ENCODE peak calls at places on chromosomes 5 and 9, in ten cellular contexts. One of them, this sample, is unnamed.

GRCh38 chr5:150759334-150759583 is 442 bp upstream of the DCTN4 start:
- DNase-seq in GM12892: no peak
- DNase-seq in heart right ventricle: no peak
- DNase-seq in HTR-8/SVneo: no peak
- DNase-seq in stimulated activated CD4-positive, alpha-beta T cell treated with anti-CD3 and anti-CD28 coated beads, Interleukin-15, amount 100 ng/mL, for 48 hours: no peak
- DNase-seq in Calu3: no peak
- DNase-seq in hippocampal formation: no peak
- DNase-seq in A549: no peak
- DNase-seq in CD14-positive monocyte: no peak
- DNase-seq in T-helper 2 cell: no peak
- DNase-seq in this sample: no peak

GRCh38 chr5:76813982-76814562 is 4.8 kb upstream of the F2RL1 start:
- DNase-seq in GM12892: no peak
- DNase-seq in heart right ventricle: no peak
- DNase-seq in HTR-8/SVneo: peak
- DNase-seq in stimulated activated CD4-positive, alpha-beta T cell treated with anti-CD3 and anti-CD28 coated beads, Interleukin-15, amount 100 ng/mL, for 48 hours: no peak
- DNase-seq in Calu3: no peak
- DNase-seq in hippocampal formation: no peak
- DNase-seq in A549: peak
- DNase-seq in CD14-positive monocyte: no peak
- DNase-seq in T-helper 2 cell: no peak
- DNase-seq in this sample: no peak

GRCh38 chr9:123401879-123402513 is 46.0 kb downstream of the CRB2 start:
- DNase-seq in GM12892: no peak
- DNase-seq in heart right ventricle: peak
- DNase-seq in HTR-8/SVneo: peak
- DNase-seq in stimulated activated CD4-positive, alpha-beta T cell treated with anti-CD3 and anti-CD28 coated beads, Interleukin-15, amount 100 ng/mL, for 48 hours: no peak
- DNase-seq in Calu3: peak
- DNase-seq in hippocampal formation: no peak
- DNase-seq in A549: peak
- DNase-seq in CD14-positive monocyte: no peak
- DNase-seq in T-helper 2 cell: no peak
- DNase-seq in this sample: peak

GRCh38 chr5:139021346-139021745 is 146.2 kb upstream of the LRRTM2 start:
- DNase-seq in GM12892: no peak
- DNase-seq in heart right ventricle: no peak
- DNase-seq in HTR-8/SVneo: no peak
- DNase-seq in stimulated activated CD4-positive, alpha-beta T cell treated with anti-CD3 and anti-CD28 coated beads, Interleukin-15, amount 100 ng/mL, for 48 hours: no peak
- DNase-seq in Calu3: no peak
- DNase-seq in hippocampal formation: no peak
- DNase-seq in A549: no peak
- DNase-seq in CD14-positive monocyte: no peak
- DNase-seq in T-helper 2 cell: no peak
- DNase-seq in this sample: no peak

GRCh38 chr9:138022121-138022741 is 144.6 kb downstream of the CACNA1B start:
- DNase-seq in GM12892: no peak
- DNase-seq in heart right ventricle: no peak
- DNase-seq in HTR-8/SVneo: peak
- DNase-seq in stimulated activated CD4-positive, alpha-beta T cell treated with anti-CD3 and anti-CD28 coated beads, Interleukin-15, amount 100 ng/mL, for 48 hours: peak
- DNase-seq in Calu3: peak
- DNase-seq in hippocampal formation: no peak
- DNase-seq in A549: peak
- DNase-seq in CD14-positive monocyte: peak
- DNase-seq in T-helper 2 cell: no peak
- DNase-seq in this sample: peak

GRCh38 chr5:156783092-156783491 is 67.0 kb upstream of the PPP1R2B start:
- DNase-seq in GM12892: no peak
- DNase-seq in heart right ventricle: no peak
- DNase-seq in HTR-8/SVneo: no peak
- DNase-seq in stimulated activated CD4-positive, alpha-beta T cell treated with anti-CD3 and anti-CD28 coated beads, Interleukin-15, amount 100 ng/mL, for 48 hours: no peak
- DNase-seq in Calu3: no peak
- DNase-seq in hippocampal formation: no peak
- DNase-seq in A549: no peak
- DNase-seq in CD14-positive monocyte: no peak
- DNase-seq in T-helper 2 cell: no peak
- DNase-seq in this sample: no peak

GRCh38 chr9:128153117-128153946 is 4.1 kb downstream of the LCN2 start:
- DNase-seq in GM12892: no peak
- DNase-seq in heart right ventricle: no peak
- DNase-seq in HTR-8/SVneo: no peak
- DNase-seq in stimulated activated CD4-positive, alpha-beta T cell treated with anti-CD3 and anti-CD28 coated beads, Interleukin-15, amount 100 ng/mL, for 48 hours: no peak
- DNase-seq in Calu3: peak
- DNase-seq in hippocampal formation: no peak
- DNase-seq in A549: no peak
- DNase-seq in CD14-positive monocyte: no peak
- DNase-seq in T-helper 2 cell: no peak
- DNase-seq in this sample: no peak

GRCh38 chr5:147819371-147819770 is 12.1 kb downstream of the SPINK1 start:
- DNase-seq in GM12892: no peak
- DNase-seq in heart right ventricle: no peak
- DNase-seq in HTR-8/SVneo: no peak
- DNase-seq in stimulated activated CD4-positive, alpha-beta T cell treated with anti-CD3 and anti-CD28 coated beads, Interleukin-15, amount 100 ng/mL, for 48 hours: no peak
- DNase-seq in Calu3: no peak
- DNase-seq in hippocampal formation: no peak
- DNase-seq in A549: no peak
- DNase-seq in CD14-positive monocyte: no peak
- DNase-seq in T-helper 2 cell: no peak
- DNase-seq in this sample: no peak

GRCh38 chr5:111411321-111411720 is 101.0 kb downstream of the STARD4 start:
- DNase-seq in GM12892: no peak
- DNase-seq in heart right ventricle: no peak
- DNase-seq in HTR-8/SVneo: no peak
- DNase-seq in stimulated activated CD4-positive, alpha-beta T cell treated with anti-CD3 and anti-CD28 coated beads, Interleukin-15, amount 100 ng/mL, for 48 hours: no peak
- DNase-seq in Calu3: no peak
- DNase-seq in hippocampal formation: no peak
- DNase-seq in A549: no peak
- DNase-seq in CD14-positive monocyte: no peak
- DNase-seq in T-helper 2 cell: no peak
- DNase-seq in this sample: no peak

GRCh38 chr5:72523960-72524582 is 16.9 kb upstream of the ZNF366 start:
- DNase-seq in GM12892: no peak
- DNase-seq in heart right ventricle: no peak
- DNase-seq in HTR-8/SVneo: peak
- DNase-seq in stimulated activated CD4-positive, alpha-beta T cell treated with anti-CD3 and anti-CD28 coated beads, Interleukin-15, amount 100 ng/mL, for 48 hours: no peak
- DNase-seq in Calu3: peak
- DNase-seq in hippocampal formation: no peak
- DNase-seq in A549: peak
- DNase-seq in CD14-positive monocyte: no peak
- DNase-seq in T-helper 2 cell: no peak
- DNase-seq in this sample: no peak

GRCh38 chr5:107805819-107806218 is 135.1 kb upstream of the EFNA5 start:
- DNase-seq in GM12892: no peak
- DNase-seq in heart right ventricle: no peak
- DNase-seq in HTR-8/SVneo: no peak
- DNase-seq in stimulated activated CD4-positive, alpha-beta T cell treated with anti-CD3 and anti-CD28 coated beads, Interleukin-15, amount 100 ng/mL, for 48 hours: no peak
- DNase-seq in Calu3: no peak
- DNase-seq in hippocampal formation: no peak
- DNase-seq in A549: no peak
- DNase-seq in CD14-positive monocyte: no peak
- DNase-seq in T-helper 2 cell: no peak
- DNase-seq in this sample: no peak

GRCh38 chr9:34709196-34709978 is 549 bp downstream of the CCL21 start:
- DNase-seq in GM12892: no peak
- DNase-seq in heart right ventricle: no peak
- DNase-seq in HTR-8/SVneo: no peak
- DNase-seq in stimulated activated CD4-positive, alpha-beta T cell treated with anti-CD3 and anti-CD28 coated beads, Interleukin-15, amount 100 ng/mL, for 48 hours: no peak
- DNase-seq in Calu3: no peak
- DNase-seq in hippocampal formation: no peak
- DNase-seq in A549: no peak
- DNase-seq in CD14-positive monocyte: no peak
- DNase-seq in T-helper 2 cell: no peak
- DNase-seq in this sample: no peak

GRCh38 chr9:110555971-110556370 is 23.6 kb downstream of the SVEP1 start:
- DNase-seq in GM12892: no peak
- DNase-seq in heart right ventricle: peak
- DNase-seq in HTR-8/SVneo: peak
- DNase-seq in stimulated activated CD4-positive, alpha-beta T cell treated with anti-CD3 and anti-CD28 coated beads, Interleukin-15, amount 100 ng/mL, for 48 hours: no peak
- DNase-seq in Calu3: no peak
- DNase-seq in hippocampal formation: no peak
- DNase-seq in A549: peak
- DNase-seq in CD14-positive monocyte: no peak
- DNase-seq in T-helper 2 cell: no peak
- DNase-seq in this sample: no peak

GRCh38 chr5:952597-953271 is 55.9 kb upstream of the NKD2 start:
- DNase-seq in GM12892: no peak
- DNase-seq in heart right ventricle: no peak
- DNase-seq in HTR-8/SVneo: no peak
- DNase-seq in stimulated activated CD4-positive, alpha-beta T cell treated with anti-CD3 and anti-CD28 coated beads, Interleukin-15, amount 100 ng/mL, for 48 hours: no peak
- DNase-seq in Calu3: no peak
- DNase-seq in hippocampal formation: no peak
- DNase-seq in A549: no peak
- DNase-seq in CD14-positive monocyte: no peak
- DNase-seq in T-helper 2 cell: no peak
- DNase-seq in this sample: no peak

GRCh38 chr9:34652608-34653007 is 623 bp downstream of the IL11RA start:
- DNase-seq in GM12892: no peak
- DNase-seq in heart right ventricle: no peak
- DNase-seq in HTR-8/SVneo: no peak
- DNase-seq in stimulated activated CD4-positive, alpha-beta T cell treated with anti-CD3 and anti-CD28 coated beads, Interleukin-15, amount 100 ng/mL, for 48 hours: no peak
- DNase-seq in Calu3: no peak
- DNase-seq in hippocampal formation: no peak
- DNase-seq in A549: no peak
- DNase-seq in CD14-positive monocyte: no peak
- DNase-seq in T-helper 2 cell: no peak
- DNase-seq in this sample: no peak

GRCh38 chr9:129322641-129323375 is 144.7 kb upstream of the IER5L start:
- DNase-seq in GM12892: no peak
- DNase-seq in heart right ventricle: no peak
- DNase-seq in HTR-8/SVneo: no peak
- DNase-seq in stimulated activated CD4-positive, alpha-beta T cell treated with anti-CD3 and anti-CD28 coated beads, Interleukin-15, amount 100 ng/mL, for 48 hours: no peak
- DNase-seq in Calu3: no peak
- DNase-seq in hippocampal formation: no peak
- DNase-seq in A549: no peak
- DNase-seq in CD14-positive monocyte: no peak
- DNase-seq in T-helper 2 cell: no peak
- DNase-seq in this sample: no peak